ENCODE peak calls at places on chromosomes 6 and 20, in five cellular contexts. One of them, this sample, is unnamed.

GRCh38 chr6:18493421-18493891 is 106.3 kb downstream of the RNF144B start:
- DNase-seq in NCI-H1105 treated with DMSO at 0.1 percent for 48 hours: no peak
- DNase-seq in activated CD8-positive, alpha-beta memory T cell treated with anti-CD3 and anti-CD28 coated beads for 48 hours: no peak
- DNase-seq in fibroblast of mammary gland: no peak
- DNase-seq in cardiac muscle cell: no peak
- DNase-seq in this sample: no peak

GRCh38 chr6:44016131-44016870 is 111.0 kb downstream of the MRPL14 start:
- DNase-seq in NCI-H1105 treated with DMSO at 0.1 percent for 48 hours: no peak
- DNase-seq in activated CD8-positive, alpha-beta memory T cell treated with anti-CD3 and anti-CD28 coated beads for 48 hours: no peak
- DNase-seq in fibroblast of mammary gland: peak; percentile 80
- DNase-seq in cardiac muscle cell: peak; percentile 87
- DNase-seq in this sample: peak; percentile 60

GRCh38 chr6:9095671-9096260 is 660.4 kb upstream of the SLC35B3 start:
- DNase-seq in NCI-H1105 treated with DMSO at 0.1 percent for 48 hours: no peak
- DNase-seq in activated CD8-positive, alpha-beta memory T cell treated with anti-CD3 and anti-CD28 coated beads for 48 hours: no peak
- DNase-seq in fibroblast of mammary gland: no peak
- DNase-seq in cardiac muscle cell: no peak
- DNase-seq in this sample: no peak

GRCh38 chr6:53811082-53811481 is 16.3 kb downstream of the LRRC1 start:
- DNase-seq in NCI-H1105 treated with DMSO at 0.1 percent for 48 hours: peak; percentile 93
- DNase-seq in activated CD8-positive, alpha-beta memory T cell treated with anti-CD3 and anti-CD28 coated beads for 48 hours: no peak
- DNase-seq in fibroblast of mammary gland: no peak
- DNase-seq in cardiac muscle cell: no peak
- DNase-seq in this sample: peak; percentile 31

GRCh38 chr20:38159949-38160756 is 4.9 kb downstream of the TGM2 start:
- DNase-seq in NCI-H1105 treated with DMSO at 0.1 percent for 48 hours: no peak
- DNase-seq in activated CD8-positive, alpha-beta memory T cell treated with anti-CD3 and anti-CD28 coated beads for 48 hours: no peak
- DNase-seq in fibroblast of mammary gland: no peak
- DNase-seq in cardiac muscle cell: no peak
- DNase-seq in this sample: no peak

GRCh38 chr6:36320475-36320874 is 16.2 kb downstream of the BNIP5 start:
- DNase-seq in NCI-H1105 treated with DMSO at 0.1 percent for 48 hours: no peak
- DNase-seq in activated CD8-positive, alpha-beta memory T cell treated with anti-CD3 and anti-CD28 coated beads for 48 hours: no peak
- DNase-seq in fibroblast of mammary gland: no peak
- DNase-seq in cardiac muscle cell: no peak
- DNase-seq in this sample: no peak

GRCh38 chr6:11754625-11755289 is 23.8 kb downstream of the ADTRP start:
- DNase-seq in NCI-H1105 treated with DMSO at 0.1 percent for 48 hours: no peak
- DNase-seq in activated CD8-positive, alpha-beta memory T cell treated with anti-CD3 and anti-CD28 coated beads for 48 hours: no peak
- DNase-seq in fibroblast of mammary gland: peak; percentile 88
- DNase-seq in cardiac muscle cell: no peak
- DNase-seq in this sample: peak; percentile 52

GRCh38 chr20:62321521-62321948 is 18.7 kb downstream of the ADRM1 start:
- DNase-seq in NCI-H1105 treated with DMSO at 0.1 percent for 48 hours: no peak
- DNase-seq in activated CD8-positive, alpha-beta memory T cell treated with anti-CD3 and anti-CD28 coated beads for 48 hours: no peak
- DNase-seq in fibroblast of mammary gland: peak; percentile 19
- DNase-seq in cardiac muscle cell: no peak
- DNase-seq in this sample: peak; percentile 23

GRCh38 chr6:113385020-113385431 is 472.1 kb upstream of the MARCKS start:
- DNase-seq in NCI-H1105 treated with DMSO at 0.1 percent for 48 hours: no peak
- DNase-seq in activated CD8-positive, alpha-beta memory T cell treated with anti-CD3 and anti-CD28 coated beads for 48 hours: no peak
- DNase-seq in fibroblast of mammary gland: peak; percentile 42
- DNase-seq in cardiac muscle cell: no peak
- DNase-seq in this sample: peak; percentile 72

GRCh38 chr6:2938632-2939083 is 32.7 kb downstream of the SERPINB6 start:
- DNase-seq in NCI-H1105 treated with DMSO at 0.1 percent for 48 hours: no peak
- DNase-seq in activated CD8-positive, alpha-beta memory T cell treated with anti-CD3 and anti-CD28 coated beads for 48 hours: no peak
- DNase-seq in fibroblast of mammary gland: no peak
- DNase-seq in cardiac muscle cell: no peak
- DNase-seq in this sample: no peak

GRCh38 chr20:19205999-19206398 is 6.4 kb upstream of the SLC24A3 start:
- DNase-seq in NCI-H1105 treated with DMSO at 0.1 percent for 48 hours: peak; percentile 35
- DNase-seq in activated CD8-positive, alpha-beta memory T cell treated with anti-CD3 and anti-CD28 coated beads for 48 hours: peak; percentile 75
- DNase-seq in fibroblast of mammary gland: peak; percentile 44
- DNase-seq in cardiac muscle cell: peak; percentile 55
- DNase-seq in this sample: peak; percentile 44

GRCh38 chr6:43456737-43457126 is 1.4 kb upstream of the DLK2 start:
- DNase-seq in NCI-H1105 treated with DMSO at 0.1 percent for 48 hours: no peak
- DNase-seq in activated CD8-positive, alpha-beta memory T cell treated with anti-CD3 and anti-CD28 coated beads for 48 hours: no peak
- DNase-seq in fibroblast of mammary gland: no peak
- DNase-seq in cardiac muscle cell: no peak
- DNase-seq in this sample: no peak

GRCh38 chr6:167238169-167238693 is 52.9 kb upstream of the UNC93A start:
- DNase-seq in NCI-H1105 treated with DMSO at 0.1 percent for 48 hours: no peak
- DNase-seq in activated CD8-positive, alpha-beta memory T cell treated with anti-CD3 and anti-CD28 coated beads for 48 hours: no peak
- DNase-seq in fibroblast of mammary gland: no peak
- DNase-seq in cardiac muscle cell: no peak
- DNase-seq in this sample: no peak

GRCh38 chr6:786946-787763 is 94.2 kb upstream of the EXOC2 start:
- DNase-seq in NCI-H1105 treated with DMSO at 0.1 percent for 48 hours: no peak
- DNase-seq in activated CD8-positive, alpha-beta memory T cell treated with anti-CD3 and anti-CD28 coated beads for 48 hours: no peak
- DNase-seq in fibroblast of mammary gland: peak; percentile 10
- DNase-seq in cardiac muscle cell: peak; percentile 14
- DNase-seq in this sample: no peak

GRCh38 chr6:10174056-10174455 is 240.8 kb downstream of the TFAP2A start:
- DNase-seq in NCI-H1105 treated with DMSO at 0.1 percent for 48 hours: no peak
- DNase-seq in activated CD8-positive, alpha-beta memory T cell treated with anti-CD3 and anti-CD28 coated beads for 48 hours: no peak
- DNase-seq in fibroblast of mammary gland: no peak
- DNase-seq in cardiac muscle cell: no peak
- DNase-seq in this sample: no peak

GRCh38 chr6:108966855-108967755 is 118.9 kb downstream of the ARMC2 start:
- DNase-seq in NCI-H1105 treated with DMSO at 0.1 percent for 48 hours: no peak
- DNase-seq in activated CD8-positive, alpha-beta memory T cell treated with anti-CD3 and anti-CD28 coated beads for 48 hours: no peak
- DNase-seq in fibroblast of mammary gland: peak; percentile 52
- DNase-seq in cardiac muscle cell: peak; percentile 73
- DNase-seq in this sample: peak; percentile 58

GRCh38 chr6:116406678-116407345 is 36.1 kb downstream of the DSE start:
- DNase-seq in NCI-H1105 treated with DMSO at 0.1 percent for 48 hours: no peak
- DNase-seq in activated CD8-positive, alpha-beta memory T cell treated with anti-CD3 and anti-CD28 coated beads for 48 hours: no peak
- DNase-seq in fibroblast of mammary gland: peak; percentile 76
- DNase-seq in cardiac muscle cell: peak; percentile 66
- DNase-seq in this sample: peak; percentile 88

GRCh38 chr6:156767603-156768467 is 9.3 kb upstream of the ARID1B start:
- DNase-seq in NCI-H1105 treated with DMSO at 0.1 percent for 48 hours: no peak
- DNase-seq in activated CD8-positive, alpha-beta memory T cell treated with anti-CD3 and anti-CD28 coated beads for 48 hours: no peak
- DNase-seq in fibroblast of mammary gland: peak; percentile 74
- DNase-seq in cardiac muscle cell: no peak
- DNase-seq in this sample: peak; percentile 13

GRCh38 chr20:57568088-57568896 is 7.4 kb downstream of the PCK1 start:
- DNase-seq in NCI-H1105 treated with DMSO at 0.1 percent for 48 hours: no peak
- DNase-seq in activated CD8-positive, alpha-beta memory T cell treated with anti-CD3 and anti-CD28 coated beads for 48 hours: no peak
- DNase-seq in fibroblast of mammary gland: no peak
- DNase-seq in cardiac muscle cell: no peak
- DNase-seq in this sample: no peak

This sample was measured in iris pigment epithelial cell.